ENCODE peak calls at places on chromosomes 2 and 18, in four cellular contexts. H, L, Y and W are unnamed samples.

GRCh38 chr2:204357175-204357695 is 188.0 kb upstream of the PARD3B start:
- DNase-seq in H (no peak), L (no peak), Y (peak), W (no peak)

GRCh38 chr18:2853173-2853925 is 6.5 kb downstream of the EMILIN2 start:
- DNase-seq in H (no peak), L (no peak), Y (no peak), W (no peak)

GRCh38 chr2:152542995-152543481 is 174.2 kb downstream of the PRPF40A start:
- DNase-seq in H (peak), L (no peak), Y (no peak), W (peak)

GRCh38 chr18:27652480-27653121 is 467.5 kb upstream of the CHST9 start:
- DNase-seq in H (no peak), L (no peak), Y (no peak), W (peak)

GRCh38 chr2:207317358-207317984 is 151.7 kb upstream of the KLF7 start:
- DNase-seq in H (no peak), L (no peak), Y (no peak), W (peak)

GRCh38 chr2:109683452-109683851 is 69.3 kb downstream of the SOWAHC start:
- DNase-seq in H (no peak), L (no peak), Y (no peak), W (no peak)

GRCh38 chr18:6497543-6497942 is 82.8 kb upstream of the L3MBTL4 start:
- DNase-seq in H (no peak), L (no peak), Y (no peak), W (no peak)

GRCh38 chr2:29129586-29130281 is 14.5 kb downstream of the CLIP4 start:
- DNase-seq in H (no peak), L (no peak), Y (no peak), W (no peak)

GRCh38 chr2:29589440-29590103 is 331.8 kb downstream of the ALK start:
- DNase-seq in H (no peak), L (no peak), Y (no peak), W (no peak)

GRCh38 chr18:596288-596881 is 403 bp upstream of the CLUL1 start:
- DNase-seq in H (no peak), L (peak), Y (peak), W (no peak)

GRCh38 chr2:191043438-191043837 is 29.5 kb upstream of the STAT1 start:
- DNase-seq in H (no peak), L (no peak), Y (no peak), W (peak)

GRCh38 chr2:240782221-240782885 is 37.7 kb downstream of the KIF1A start:
- DNase-seq in H (no peak), L (no peak), Y (no peak), W (no peak)

GRCh38 chr2:187054501-187055319 is 205.7 kb upstream of the ZSWIM2 start:
- DNase-seq in H (no peak), L (no peak), Y (no peak), W (no peak)

GRCh38 chr2:97750017-97750416 is 36.6 kb downstream of the ZAP70 start:
- DNase-seq in H (no peak), L (no peak), Y (no peak), W (no peak)

GRCh38 chr2:71807969-71808451 is 339.7 kb downstream of the CYP26B1 start:
- DNase-seq in H (no peak), L (no peak), Y (no peak), W (no peak)

GRCh38 chr2:176457486-176457885 is 188.2 kb downstream of the MTX2 start:
- DNase-seq in H (no peak), L (no peak), Y (no peak), W (no peak)

GRCh38 chr2:174522553-174522952 is 35.7 kb upstream of the GPR155 start:
- DNase-seq in H (no peak), L (no peak), Y (no peak), W (peak)

GRCh38 chr2:186592137-186592875 is 2.5 kb downstream of the ITGAV start:
- DNase-seq in H (no peak), L (no peak), Y (no peak), W (no peak)

GRCh38 chr2:123566291-123566946 is 458.7 kb upstream of the CNTNAP5 start:
- DNase-seq in H (no peak), L (no peak), Y (no peak), W (no peak)

GRCh38 chr18:77223221-77223639 is 26.4 kb upstream of the GALR1 start:
- DNase-seq in H (no peak), L (no peak), Y (no peak), W (no peak)

GRCh38 chr2:38666578-38666926 is 638 bp downstream of the GALM start:
- DNase-seq in H (no peak), L (no peak), Y (no peak), W (peak)

GRCh38 chr18:50590625-50591024 is 30.7 kb downstream of the MAPK4 start:
- DNase-seq in H (no peak), L (no peak), Y (peak), W (no peak)

GRCh38 chr2:196291873-196292800 is 120.8 kb upstream of the STK17B start:
- DNase-seq in H (no peak), L (no peak), Y (no peak), W (peak)

GRCh38 chr2:202172439-202173191 is 65.8 kb downstream of the SUMO1 start:
- DNase-seq in H (no peak), L (no peak), Y (no peak), W (peak)

GRCh38 chr2:37847792-37848191 is 77.3 kb upstream of the RMDN2 start:
- DNase-seq in H (no peak), L (no peak), Y (no peak), W (no peak)

GRCh38 chr2:84450288-84451227 is 8.5 kb downstream of the SUCLG1 start:
- DNase-seq in H (no peak), L (no peak), Y (no peak), W (no peak)

GRCh38 chr2:31534636-31535035 is 46.1 kb downstream of the SRD5A2 start:
- DNase-seq in H (no peak), L (no peak), Y (no peak), W (no peak)

GRCh38 chr2:36615214-36615613 is 17.2 kb upstream of the FEZ2 start:
- DNase-seq in H (no peak), L (no peak), Y (no peak), W (peak)